ENCODE peak calls at places on chromosomes 5 and 9, in four cellular contexts. S, C, E and R are unnamed samples. For H3K27me3, the result is how much of the 10 kb centered on the place peaks cover.

GRCh38 chr5:84382363-84383295 is 2.1 kb downstream of the EDIL3 start:
- DNase-seq in S (peak), C (peak), E (peak), R (no peak)

GRCh38 chr9:126809068-126809467 is 4.2 kb downstream of the ZBTB43 start:
- DNase-seq in S (no peak), C (no peak), E (no peak), R (no peak)

GRCh38 chr9:109912082-109912581 is 132.1 kb downstream of the PALM2AKAP2 start:
- DNase-seq in S (no peak), C (no peak), E (no peak), R (no peak)

GRCh38 chr5:125196479-125197183 is 450.2 kb upstream of the ZNF608 start:
- DNase-seq in S (no peak), C (no peak), E (no peak), R (no peak)

GRCh38 chr9:136665111-136665703 is 2.5 kb downstream of the EGFL7 start:
- DNase-seq in S (no peak), C (no peak), E (no peak), R (no peak)

GRCh38 chr5:163649522-163649921 is 144.1 kb downstream of the MAT2B start:
- DNase-seq in S (no peak), C (no peak), E (peak), R (no peak)

GRCh38 chr5:171855798-171856772 is 70.5 kb downstream of the SMIM23 start:
- DNase-seq in S (no peak), C (peak), E (no peak), R (no peak)

GRCh38 chr5:143023447-143024096 is 253.4 kb downstream of the ARHGAP26 start:
- DNase-seq in S (peak), C (peak), E (no peak), R (no peak)

GRCh38 chr5:157479166-157479565 is 19.2 kb downstream of the NIPAL4 start:
- DNase-seq in S (no peak), C (no peak), E (peak), R (no peak)

GRCh38 chr5:133895979-133896378 is 72.4 kb downstream of the C5orf15 start:
- DNase-seq in S (no peak), C (no peak), E (no peak), R (no peak)

GRCh38 chr9:123617952-123618678 is 262.1 kb downstream of the CRB2 start:
- DNase-seq in S (no peak), C (no peak), E (no peak), R (no peak)

GRCh38 chr5:172414618-172415599 is 39.4 kb downstream of the SH3PXD2B start:
- DNase-seq in S (peak), C (peak), E (no peak), R (no peak)

GRCh38 chr5:135309391-135310327 is 89.4 kb downstream of the MACROH2A1 start:
- DNase-seq in S (no peak), C (no peak), E (no peak), R (no peak)

GRCh38 chr5:148733601-148734438 is 79.5 kb upstream of the HTR4 start:
- DNase-seq in S (peak), C (peak), E (peak), R (peak)

GRCh38 chr5:51378778-51379652 is 4.2 kb upstream of the ISL1 start:
- DNase-seq in S (no peak), C (no peak), E (no peak), R (no peak)

GRCh38 chr5:24073097-24073496 is 565.7 kb downstream of the PRDM9 start:
- DNase-seq in S (no peak), C (no peak), E (no peak), R (no peak)

GRCh38 chr9:106420511-106420944 is 442.4 kb upstream of the ZNF462 start:
- DNase-seq in S (no peak), C (no peak), E (peak), R (no peak)

GRCh38 chr5:65243161-65243560 is 238.6 kb downstream of the ADAMTS6 start:
- DNase-seq in S (no peak), C (no peak), E (no peak), R (no peak)

GRCh38 chr5:74148321-74148720 is 492.2 kb downstream of the ENC1 start:
- DNase-seq in S (no peak), C (no peak), E (no peak), R (no peak)

GRCh38 chr5:111694183-111694582 is 62.8 kb downstream of the NREP start:
- DNase-seq in S (no peak), C (no peak), E (peak), R (no peak)

GRCh38 chr5:15737882-15738677 is 238.1 kb downstream of the FBXL7 start:
- DNase-seq in S (no peak), C (no peak), E (no peak), R (no peak)

GRCh38 chr5:172554562-172554961 is 86.5 kb upstream of the NEURL1B start:
- DNase-seq in S (no peak), C (peak), E (no peak), R (no peak)

GRCh38 chr9:116888066-116888465 is 201.0 kb downstream of the TRIM32 start:
- DNase-seq in S (no peak), C (no peak), E (no peak), R (no peak)

GRCh38 chr9:34929506-34930102 is 28.5 kb upstream of the PHF24 start:
- DNase-seq in S (no peak), C (no peak), E (peak), R (no peak)

GRCh38 chr9:85431396-85432102 is 310.2 kb downstream of the AGTPBP1 start:
- DNase-seq in S (no peak), C (no peak), E (no peak), R (no peak)

GRCh38 chr5:157917909-157918809 is 59.2 kb upstream of the CLINT1 start:
- DNase-seq in S (peak), C (peak), E (peak), R (peak)

GRCh38 chr5:41722359-41722950 is 147.8 kb downstream of the OXCT1 start:
- DNase-seq in S (no peak), C (no peak), E (no peak), R (no peak)

GRCh38 chr5:154947778-154948177 is 6.9 kb downstream of the MRPL22 start:
- DNase-seq in S (no peak), C (no peak), E (no peak), R (no peak)

GRCh38 chr5:148740966-148741742 is 85.3 kb upstream of the ADRB2 start:
- DNase-seq in S (no peak), C (no peak), E (peak), R (peak)

DNA sequence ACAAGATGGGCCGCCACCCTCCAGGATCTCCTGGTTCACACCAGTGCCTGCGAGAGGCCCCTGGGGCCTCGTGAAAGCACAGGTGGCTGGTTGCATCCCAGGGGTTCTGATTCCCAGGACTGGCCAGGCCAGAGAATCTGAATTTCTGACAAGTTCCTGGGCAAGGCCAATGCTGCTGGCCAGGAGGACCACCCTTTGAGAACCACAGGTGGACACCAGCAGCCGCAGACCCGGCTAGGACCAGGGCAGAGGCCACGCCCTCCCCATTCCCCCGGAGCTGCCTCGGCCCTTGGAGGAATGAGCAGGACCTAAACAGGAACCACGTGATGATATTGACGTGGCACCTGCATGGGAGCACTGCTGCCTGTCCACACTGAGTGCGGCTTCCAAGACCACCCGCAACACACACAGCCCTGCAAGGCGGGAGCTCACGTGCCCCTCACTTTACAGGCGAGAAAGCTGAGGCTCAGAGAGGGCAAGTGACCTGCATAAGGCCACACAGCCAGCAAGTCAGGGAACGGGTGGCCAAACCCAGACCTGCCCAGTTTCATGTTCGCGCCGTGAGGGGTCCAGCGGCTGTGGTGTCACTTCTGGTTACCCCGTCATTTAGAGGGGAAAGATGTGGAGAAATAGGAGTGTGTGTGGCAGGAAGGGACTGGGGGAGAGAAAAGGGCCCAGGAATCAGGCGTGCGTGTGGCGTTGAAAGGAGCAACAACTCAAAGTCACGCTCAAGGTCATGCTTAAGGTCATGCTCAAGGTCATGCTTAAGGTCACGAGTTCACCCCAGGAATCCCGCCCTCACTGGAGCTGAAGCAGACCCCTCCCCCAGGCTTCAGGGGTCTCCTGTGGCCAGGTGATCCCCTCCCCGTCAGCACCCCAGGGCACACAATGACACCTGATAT is 105.9 kb upstream of the IER5L start:
- DNase-seq in S (no peak), C (no peak), E (no peak), R (no peak)
- H3K27ac ChIP-seq in S (no peak), C (no peak), E (no peak), R (no peak)

DNA sequence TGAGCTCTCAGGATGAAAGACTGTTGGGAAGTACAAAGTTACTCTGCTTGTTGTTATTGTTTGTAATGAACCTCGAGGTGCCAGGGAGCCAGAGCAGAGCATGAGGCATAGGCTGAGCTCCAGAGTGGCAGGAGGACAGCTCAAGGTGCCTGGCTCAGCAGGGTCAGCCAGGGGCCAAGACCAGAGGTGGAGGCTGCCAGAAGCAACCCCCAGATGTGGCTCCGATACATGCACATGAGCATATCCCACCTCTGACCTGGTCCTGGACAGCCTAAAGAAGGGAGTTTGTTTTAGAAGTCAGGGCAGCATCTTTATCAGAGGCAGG is 105.6 kb downstream of the PSD2 start:
- DNase-seq in S (no peak), C (no peak), E (no peak), R (no peak)
- H3K27me3 ChIP-seq in S (under half), C (half or more), E (half or more), R (under half)

DNA sequence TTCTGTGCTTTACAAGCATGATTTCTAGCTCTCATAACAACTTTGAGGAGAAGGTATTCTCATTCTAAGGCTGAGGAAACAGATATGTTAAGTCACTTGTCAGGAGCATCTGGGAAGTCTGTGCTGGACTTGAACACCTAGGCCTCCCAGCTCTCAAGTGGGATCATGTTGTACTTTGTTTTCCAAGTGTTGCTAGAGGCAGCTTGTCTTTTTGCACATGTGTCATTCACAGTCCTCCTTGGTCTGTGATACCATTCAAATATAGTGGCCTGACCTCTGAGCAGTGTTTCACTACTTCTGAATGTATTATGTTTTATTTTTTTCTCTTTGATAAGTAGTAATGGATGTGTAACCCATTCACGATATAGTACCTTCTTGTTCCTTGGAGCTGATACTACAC is 21.2 kb downstream of the ZSWIM6 start:
- DNase-seq in S (no peak), C (no peak), E (no peak), R (no peak)
- H3K27ac ChIP-seq in S (no peak), C (no peak), E (no peak), R (no peak)

GRCh38 chr5:80215523-80215922 is 40.3 kb downstream of the SERINC5 start:
- DNase-seq in S (no peak), C (no peak), E (no peak), R (no peak)

GRCh38 chr5:80219381-80219780 is 36.5 kb downstream of the SERINC5 start:
- DNase-seq in S (no peak), C (no peak), E (no peak), R (no peak)

GRCh38 chr5:80216096-80216495 is 39.8 kb downstream of the SERINC5 start:
- DNase-seq in S (no peak), C (no peak), E (no peak), R (no peak)

GRCh38 chr5:80217667-80218066 is 38.2 kb downstream of the SERINC5 start:
- DNase-seq in S (no peak), C (no peak), E (no peak), R (no peak)

DNA sequence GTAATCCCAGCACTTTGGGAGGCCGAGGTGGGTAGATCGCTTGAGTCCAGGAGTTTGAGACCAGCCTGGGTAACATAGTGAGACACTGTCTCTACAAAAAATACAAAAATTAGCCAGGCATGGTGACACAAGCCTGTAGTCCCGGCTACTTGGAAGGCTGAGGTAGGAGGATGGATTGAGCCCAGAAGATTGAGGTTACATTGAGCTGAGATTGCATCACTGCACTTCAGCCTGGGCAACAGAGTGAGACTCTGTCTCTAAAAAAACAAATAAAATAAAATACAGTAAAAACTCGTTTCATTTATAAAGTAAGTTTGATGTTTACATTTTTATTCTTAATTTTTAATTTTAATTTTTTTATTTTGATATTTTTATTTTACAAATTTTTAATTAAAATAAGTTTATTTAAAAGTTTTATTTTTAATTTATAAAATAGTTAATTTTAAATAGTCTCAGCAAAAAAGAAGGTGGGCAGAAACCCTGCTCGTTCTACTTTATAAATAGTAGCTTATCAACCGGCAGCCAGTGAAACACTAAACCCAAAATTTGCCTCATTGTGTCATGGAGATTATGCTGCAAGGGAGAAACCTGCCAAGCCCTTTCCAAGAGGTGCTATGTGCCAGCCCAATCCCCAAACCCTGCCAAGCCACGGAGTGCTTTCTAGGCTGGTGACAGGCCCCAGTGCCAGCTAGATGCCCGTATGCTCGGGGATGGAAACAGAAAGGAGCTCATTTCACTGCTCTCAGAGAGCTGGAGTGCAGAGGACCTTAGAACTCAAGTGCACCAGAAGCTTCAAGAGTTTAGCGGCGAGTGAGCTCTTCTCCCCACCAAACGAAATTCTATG is 38.9 kb downstream of the SERINC5 start:
- DNase-seq in S (peak), C (no peak), E (no peak), R (no peak)
- H3K27me3 ChIP-seq in S (under half), C (under half), E (under half), R (under half)

DNA sequence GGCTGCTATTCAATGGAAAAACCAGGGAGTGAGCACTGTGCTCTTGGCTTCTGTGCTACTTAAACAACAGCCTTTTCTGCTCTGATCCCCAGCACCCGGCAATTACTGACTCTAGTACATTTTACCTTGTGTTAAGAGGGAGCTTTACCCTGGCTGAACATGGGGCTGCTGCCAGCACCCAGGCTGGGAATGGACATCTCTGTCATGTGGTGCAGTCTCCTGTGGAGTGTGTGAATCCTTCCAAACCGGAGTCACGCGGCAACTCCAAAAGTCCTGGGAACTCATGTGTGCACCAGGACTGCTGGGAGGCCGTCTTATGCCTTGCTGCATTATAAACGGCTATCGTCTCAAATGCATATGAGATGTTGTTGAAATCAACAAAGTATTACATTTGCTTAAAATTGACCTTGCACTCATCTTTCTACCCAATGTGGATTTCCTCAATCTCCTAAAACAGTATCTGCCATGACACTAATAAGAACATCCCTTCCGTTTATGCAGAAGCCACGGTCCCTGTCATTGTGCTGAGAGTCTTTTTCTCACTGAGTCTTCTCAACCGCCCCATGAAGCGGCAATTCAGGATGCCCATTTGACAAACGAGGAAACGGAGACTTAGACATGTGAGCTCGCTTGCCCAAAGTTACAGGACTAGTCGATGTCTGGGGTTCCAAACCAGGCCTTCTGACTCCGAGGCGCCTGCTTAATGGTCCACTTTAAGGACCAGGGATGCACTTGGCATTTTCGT is 884 bp upstream of the GSN start:
- DNase-seq in S (no peak), C (no peak), E (no peak), R (no peak)
- H3K27ac ChIP-seq in S (peak), C (peak), E (no peak), R (no peak)

GRCh38 chr5:159987031-159987674 is 21.8 kb upstream of the TTC1 start:
- DNase-seq in S (peak), C (peak), E (peak), R (peak)
- H3K27me3 ChIP-seq in S (under half), C (under half), E (under half), R (under half)

GRCh38 chr5:10374623-10375022 is 21.1 kb downstream of the MARCHF6 start:
- DNase-seq in S (no peak), C (no peak), E (no peak), R (no peak)

GRCh38 chr5:10376530-10376929 is 23.0 kb downstream of the MARCHF6 start:
- DNase-seq in S (no peak), C (no peak), E (no peak), R (no peak)

GRCh38 chr5:10374032-10374431 is 20.5 kb downstream of the MARCHF6 start:
- DNase-seq in S (no peak), C (no peak), E (no peak), R (no peak)

GRCh38 chr5:10372726-10373709 is 19.5 kb downstream of the MARCHF6 start:
- DNase-seq in S (no peak), C (no peak), E (no peak), R (no peak)

DNA sequence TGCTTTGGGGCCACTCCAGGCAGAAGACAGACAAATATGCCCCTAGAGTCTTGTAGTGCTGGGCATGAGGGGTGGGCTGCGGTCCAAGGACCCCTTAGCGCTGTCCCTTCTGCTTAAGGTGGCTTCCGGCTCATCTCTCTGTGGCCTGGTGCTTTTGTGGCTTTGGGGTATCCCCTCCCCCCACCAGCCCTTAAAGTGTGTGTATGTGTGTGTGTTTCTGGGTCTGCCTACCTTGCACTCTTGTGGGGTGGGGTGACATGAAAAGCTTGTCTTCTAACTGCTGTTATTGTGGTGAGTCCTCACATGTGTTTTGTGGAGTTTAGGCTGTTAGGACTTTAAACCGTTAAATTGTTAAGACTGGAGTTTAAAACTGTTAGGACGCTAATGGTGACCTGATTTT is 23.6 kb downstream of the MARCHF6 start:
- DNase-seq in S (no peak), C (no peak), E (no peak), R (no peak)
- H3K27ac ChIP-seq in S (peak), C (no peak), E (no peak), R (no peak)

GRCh38 chr9:1042466-1042865 is 7.7 kb upstream of the DMRT2 start:
- DNase-seq in S (peak), C (peak), E (no peak), R (no peak)
- H3K27me3 ChIP-seq in S (under half), C (half or more), E (under half), R (under half)

GRCh38 chr9:19119241-19119640 is 8.1 kb downstream of the PLIN2 start:
- DNase-seq in S (no peak), C (no peak), E (no peak), R (no peak)
- H3K27ac ChIP-seq in S (peak), C (no peak), E (peak), R (no peak)